ENCODE peak calls at places on chromosomes 11 and 22, in nine cellular contexts. Q is A549, Z is heart left ventricle, H is K562, V is chondrocyte, F is colonic mucosa, T is GM12878, Y is mucosa of descending colon, L is SK-N-SH. U is an unnamed sample.

GRCh38 chr11:113779496-113779895 is at the start of gene CLDN25:
- DNase-seq in Y (no peak), V (no peak), F (no peak), Q (no peak), T (no peak), Z (no peak), H (no peak), L (no peak), U (no peak)

GRCh38 chr11:3165152-3165705 is at the start of gene OSBPL5:
- DNase-seq in F (peak; percentile 83), V (peak; percentile 84), Y (peak; percentile 80), Q (peak; percentile 47), T (no peak), L (peak; percentile 90), Z (peak; percentile 86), H (peak; percentile 81), U (no peak)

GRCh38 chr11:46235777-46236688 is 41.4 kb upstream of the CREB3L1 start:
- DNase-seq in Y (no peak), V (no peak), F (no peak), Q (no peak), T (no peak), L (no peak), Z (no peak), H (no peak), U (no peak)

GRCh38 chr22:25729595-25729994 is 12.4 kb upstream of the MYO18B start:
- DNase-seq in V (no peak), T (no peak), F (no peak), L (no peak), Q (no peak), Z (no peak), H (no peak), Y (no peak), U (no peak)

GRCh38 chr22:39839917-39840510 is 53.5 kb downstream of the ENTHD1 start:
- DNase-seq in Z (no peak), T (peak; percentile 40), Y (no peak), Q (no peak), V (no peak), H (peak; percentile 83), F (no peak), L (no peak), U (no peak)

GRCh38 chr11:118411523-118411922 is 10.1 kb downstream of the ATP5MG start:
- DNase-seq in L (no peak), F (no peak), H (no peak), Q (no peak), Y (no peak), V (no peak), T (no peak), Z (no peak), U (no peak)

GRCh38 chr11:105046898-105047579 is 1.9 kb upstream of the CARD16 start:
- DNase-seq in H (no peak), Q (peak; percentile 48), L (no peak), T (no peak), V (no peak), Z (no peak), F (peak; percentile 46), Y (peak; percentile 39), U (no peak)

GRCh38 chr11:65634140-65634436 is 3.8 kb upstream of the SIPA1 start:
- DNase-seq in L (no peak), F (no peak), T (no peak), Y (no peak), Q (no peak), V (no peak), H (no peak), Z (no peak), U (no peak)

GRCh38 chr11:20002312-20003216 is 157.7 kb downstream of the DBX1 start:
- DNase-seq in Q (no peak), F (no peak), V (no peak), H (no peak), L (no peak), T (no peak), Y (no peak), Z (no peak), U (no peak)

GRCh38 chr22:41508770-41509170 is 35.5 kb downstream of the POLR3H start:
- DNase-seq in V (no peak), H (no peak), Z (peak; percentile 74), T (no peak), Y (no peak), L (no peak), F (no peak), Q (no peak), U (no peak)
- TF ChIP-seq CTCF in V (peak; percentile 34), H (no peak), Z (no peak), T (no peak), Y (no peak), L (no peak), F (no peak), Q (no peak), U (no peak)

GRCh38 chr11:77384584-77384983 is 83.1 kb upstream of the GDPD4 start:
- DNase-seq in Z (no peak), L (no peak), Y (no peak), V (no peak), F (no peak), Q (no peak), H (no peak), T (no peak), U (no peak)
- TF ChIP-seq CTCF in Z (no peak), L (no peak), Y (no peak), V (no peak), F (no peak), Q (no peak), H (no peak), T (no peak), U (no peak)

DNA sequence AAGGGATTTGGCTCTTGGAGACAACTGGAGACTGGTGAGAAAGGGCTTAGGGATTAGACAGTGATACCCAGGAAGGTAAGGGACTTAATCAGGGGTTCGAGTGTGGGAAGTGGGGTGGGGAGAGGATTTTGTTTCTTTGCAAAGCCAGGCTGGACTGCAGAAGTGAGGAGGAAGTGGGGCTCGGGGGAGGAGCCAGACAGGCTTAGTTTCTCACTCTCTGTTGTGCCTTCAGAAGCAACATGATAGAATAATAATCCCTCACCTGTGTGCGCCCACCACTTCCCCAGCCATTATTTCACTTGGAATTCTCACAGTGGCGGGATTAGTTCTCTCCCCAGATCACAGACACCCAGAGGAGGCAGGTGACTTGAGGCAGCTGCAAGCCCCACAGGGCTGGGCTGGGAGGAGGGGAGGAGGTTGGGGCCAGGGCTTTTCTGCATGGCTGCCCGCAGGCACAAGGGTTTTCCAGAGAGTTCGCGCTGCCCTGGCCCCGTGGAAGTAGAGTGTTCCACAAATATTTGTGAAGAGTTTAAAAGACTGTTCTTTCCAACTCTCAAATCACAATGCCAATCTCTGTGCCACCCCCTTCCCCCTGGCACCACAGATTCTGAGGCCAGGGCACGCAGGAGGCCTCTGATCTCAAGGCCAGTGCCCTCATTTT is 4.0 kb upstream of the SEC14L2 start:
- DNase-seq in L (no peak), Z (no peak), T (no peak), Q (no peak), V (no peak), H (no peak), F (no peak), Y (no peak), U (peak; percentile 62)
- TF ChIP-seq CTCF in L (no peak), Z (no peak), T (no peak), Q (no peak), V (no peak), H (no peak), F (no peak), Y (no peak), U (no peak)

GRCh38 chr11:5887172-5887571 is 5.8 kb upstream of the OR52E5 start:
- DNase-seq in T (no peak), Q (no peak), V (no peak), Z (no peak), H (no peak), F (no peak), L (no peak), Y (no peak), U (no peak)

GRCh38 chr11:5892908-5893307 is at the start of gene OR52E5:
- DNase-seq in L (no peak), H (no peak), Y (no peak), Q (no peak), T (no peak), V (no peak), F (no peak), Z (no peak), U (no peak)

DNA sequence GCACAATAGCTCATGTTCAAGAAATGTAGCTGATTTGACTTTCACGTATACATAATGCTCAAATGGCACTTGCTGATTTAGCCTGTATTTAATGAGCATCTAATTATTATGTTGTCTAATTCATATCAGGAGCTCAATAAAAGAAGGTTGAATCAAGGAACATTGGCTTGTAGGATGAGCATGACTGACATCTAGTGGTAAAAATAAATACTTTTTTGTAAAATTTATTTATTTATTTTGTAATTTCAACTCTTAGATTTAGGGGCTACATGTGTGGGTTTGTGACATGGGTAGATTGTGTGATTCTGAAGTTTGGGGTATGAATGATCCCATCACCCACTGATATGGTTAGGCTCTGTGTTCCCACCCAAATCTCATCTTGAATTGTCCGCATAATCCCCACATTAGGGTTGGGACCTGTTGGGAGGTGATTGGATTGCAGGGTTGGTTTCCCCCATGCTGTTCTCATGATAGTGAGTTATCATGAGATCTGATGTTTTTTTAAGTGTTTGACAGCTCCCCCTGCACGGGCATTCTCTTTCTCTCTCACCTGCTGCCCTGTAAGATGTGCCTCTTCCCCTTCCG is 1.7 kb upstream of the OR52E5 start:
- DNase-seq in F (no peak), H (peak; percentile 20), V (no peak), Z (no peak), Y (no peak), T (peak; percentile 0), Q (peak; percentile 2), L (peak; percentile 4), U (no peak)
- TF ChIP-seq CTCF in F (no peak), H (peak; percentile 66), V (peak; percentile 85), Z (peak; percentile 51), Y (no peak), T (peak; percentile 38), Q (peak; percentile 55), L (peak; percentile 64), U (no peak)

GRCh38 chr11:128474036-128474874 is 113.1 kb downstream of the ETS1 start:
- DNase-seq in F (no peak), L (no peak), Q (no peak), H (no peak), T (no peak), V (no peak), Y (no peak), Z (no peak), U (no peak)
- TF ChIP-seq CTCF in F (no peak), L (no peak), Q (no peak), H (no peak), T (no peak), V (no peak), Y (no peak), Z (no peak), U (no peak)

GRCh38 chr11:69443138-69443967 is 38.1 kb upstream of the LINC01488 start:
- DNase-seq in L (peak; percentile 98), Z (peak; percentile 96), Q (peak; percentile 88), T (peak; percentile 46), Y (peak; percentile 90), F (peak; percentile 94), V (peak; percentile 95), H (peak; percentile 99), U (peak; percentile 94)

GRCh38 chr11:69443968-69444364 is 37.5 kb upstream of the LINC01488 start:
- DNase-seq in H (peak; percentile 50), Q (no peak), L (no peak), Z (peak; percentile 48), T (no peak), V (no peak), Y (no peak), F (no peak), U (no peak)

GRCh38 chr11:69440876-69441275 is 40.6 kb upstream of the LINC01488 start:
- DNase-seq in H (no peak), F (no peak), Y (no peak), V (peak; percentile 34), Z (peak; percentile 5), T (no peak), Q (no peak), L (no peak), U (no peak)

GRCh38 chr11:69442807-69443137 is 38.7 kb upstream of the LINC01488 start:
- DNase-seq in Q (no peak), V (peak; percentile 74), Z (peak; percentile 63), H (peak; percentile 77), Y (peak; percentile 47), F (peak; percentile 29), L (peak; percentile 75), T (no peak), U (no peak)

GRCh38 chr11:69442012-69442806 is 39.3 kb upstream of the LINC01488 start:
- DNase-seq in V (peak; percentile 37), F (no peak), Q (no peak), L (no peak), Y (no peak), Z (peak; percentile 12), T (no peak), H (peak; percentile 38), U (no peak)
- TF ChIP-seq CTCF in V (peak; percentile 36), F (no peak), Q (no peak), L (peak; percentile 27), Y (no peak), Z (no peak), T (no peak), H (peak; percentile 21), U (no peak)

U was measured in GM10248.